ENCODE peak calls at places on chromosome 7, in nine cellular contexts. One of them, this sample, is unnamed.

GRCh38 chr7:132771301-132771730 is 195.0 kb upstream of the PLXNA4 start:
- DNase-seq in fibroblast of the aortic adventitia: no peak
- DNase-seq in GM23338: peak
- DNase-seq in prostate gland: no peak
- DNase-seq in Panc1: no peak
- DNase-seq in cardiac fibroblast: no peak
- DNase-seq in fibroblast of lung: no peak
- DNase-seq in MCF 10A: no peak
- DNase-seq in tibial nerve: no peak
- DNase-seq in this sample: no peak

GRCh38 chr7:92295391-92295790 is 49.6 kb downstream of the ANKIB1 start:
- DNase-seq in fibroblast of the aortic adventitia: peak
- DNase-seq in GM23338: no peak
- DNase-seq in prostate gland: no peak
- DNase-seq in Panc1: no peak
- DNase-seq in cardiac fibroblast: peak
- DNase-seq in fibroblast of lung: no peak
- DNase-seq in MCF 10A: no peak
- DNase-seq in tibial nerve: no peak
- DNase-seq in this sample: no peak

GRCh38 chr7:118590107-118590506 is 365.6 kb downstream of the ANKRD7 start:
- DNase-seq in fibroblast of the aortic adventitia: no peak
- DNase-seq in GM23338: peak
- DNase-seq in prostate gland: no peak
- DNase-seq in Panc1: no peak
- DNase-seq in cardiac fibroblast: no peak
- DNase-seq in fibroblast of lung: no peak
- DNase-seq in MCF 10A: peak
- DNase-seq in tibial nerve: no peak
- DNase-seq in this sample: no peak

GRCh38 chr7:27139335-27140107 is 4.0 kb downstream of the HOXA5 start:
- DNase-seq in fibroblast of the aortic adventitia: no peak
- DNase-seq in GM23338: peak
- DNase-seq in prostate gland: no peak
- DNase-seq in Panc1: no peak
- DNase-seq in cardiac fibroblast: no peak
- DNase-seq in fibroblast of lung: no peak
- DNase-seq in MCF 10A: peak
- DNase-seq in tibial nerve: no peak
- DNase-seq in this sample: peak

GRCh38 chr7:107208563-107208962 is 39.8 kb downstream of the HBP1 start:
- DNase-seq in fibroblast of the aortic adventitia: no peak
- DNase-seq in GM23338: no peak
- DNase-seq in prostate gland: no peak
- DNase-seq in Panc1: no peak
- DNase-seq in cardiac fibroblast: no peak
- DNase-seq in fibroblast of lung: no peak
- DNase-seq in MCF 10A: no peak
- DNase-seq in tibial nerve: no peak
- DNase-seq in this sample: no peak

GRCh38 chr7:82036146-82036886 is 266.5 kb upstream of the HGF start:
- DNase-seq in fibroblast of the aortic adventitia: peak
- DNase-seq in GM23338: no peak
- DNase-seq in prostate gland: no peak
- DNase-seq in Panc1: no peak
- DNase-seq in cardiac fibroblast: peak
- DNase-seq in fibroblast of lung: peak
- DNase-seq in MCF 10A: no peak
- DNase-seq in tibial nerve: no peak
- DNase-seq in this sample: no peak

GRCh38 chr7:42198974-42199668 is 37.9 kb downstream of the GLI3 start:
- DNase-seq in fibroblast of the aortic adventitia: peak
- DNase-seq in GM23338: no peak
- DNase-seq in prostate gland: no peak
- DNase-seq in Panc1: no peak
- DNase-seq in cardiac fibroblast: no peak
- DNase-seq in fibroblast of lung: peak
- DNase-seq in MCF 10A: no peak
- DNase-seq in tibial nerve: no peak
- DNase-seq in this sample: no peak

GRCh38 chr7:932651-932975 is 21.9 kb downstream of the ADAP1 start:
- DNase-seq in fibroblast of the aortic adventitia: no peak
- DNase-seq in GM23338: no peak
- DNase-seq in prostate gland: no peak
- DNase-seq in Panc1: no peak
- DNase-seq in cardiac fibroblast: no peak
- DNase-seq in fibroblast of lung: no peak
- DNase-seq in MCF 10A: no peak
- DNase-seq in tibial nerve: no peak
- DNase-seq in this sample: no peak

GRCh38 chr7:104862719-104863118 is 151.3 kb upstream of the KMT2E start:
- DNase-seq in fibroblast of the aortic adventitia: no peak
- DNase-seq in GM23338: peak
- DNase-seq in prostate gland: no peak
- DNase-seq in Panc1: no peak
- DNase-seq in cardiac fibroblast: peak
- DNase-seq in fibroblast of lung: no peak
- DNase-seq in MCF 10A: peak
- DNase-seq in tibial nerve: no peak
- DNase-seq in this sample: no peak

GRCh38 chr7:55641811-55642210 is 69.5 kb upstream of the VOPP1 start:
- DNase-seq in fibroblast of the aortic adventitia: no peak
- DNase-seq in GM23338: no peak
- DNase-seq in prostate gland: no peak
- DNase-seq in Panc1: no peak
- DNase-seq in cardiac fibroblast: no peak
- DNase-seq in fibroblast of lung: no peak
- DNase-seq in MCF 10A: no peak
- DNase-seq in tibial nerve: no peak
- DNase-seq in this sample: no peak

GRCh38 chr7:5077740-5078139 is 32.1 kb downstream of the RBAK start:
- DNase-seq in fibroblast of the aortic adventitia: peak
- DNase-seq in GM23338: no peak
- DNase-seq in prostate gland: no peak
- DNase-seq in Panc1: no peak
- DNase-seq in cardiac fibroblast: no peak
- DNase-seq in fibroblast of lung: peak
- DNase-seq in MCF 10A: no peak
- DNase-seq in tibial nerve: no peak
- DNase-seq in this sample: no peak

GRCh38 chr7:130903358-130903974 is 169.5 kb upstream of the KLF14 start:
- DNase-seq in fibroblast of the aortic adventitia: peak
- DNase-seq in GM23338: no peak
- DNase-seq in prostate gland: no peak
- DNase-seq in Panc1: peak
- DNase-seq in cardiac fibroblast: peak
- DNase-seq in fibroblast of lung: peak
- DNase-seq in MCF 10A: peak
- DNase-seq in tibial nerve: no peak
- DNase-seq in this sample: no peak

GRCh38 chr7:148856035-148856881 is 27.8 kb downstream of the EZH2 start:
- DNase-seq in fibroblast of the aortic adventitia: peak
- DNase-seq in GM23338: peak
- DNase-seq in prostate gland: peak
- DNase-seq in Panc1: peak
- DNase-seq in cardiac fibroblast: peak
- DNase-seq in fibroblast of lung: no peak
- DNase-seq in MCF 10A: peak
- DNase-seq in tibial nerve: no peak
- DNase-seq in this sample: no peak

GRCh38 chr7:117085275-117085674 is 132.0 kb downstream of the ST7 start:
- DNase-seq in fibroblast of the aortic adventitia: no peak
- DNase-seq in GM23338: no peak
- DNase-seq in prostate gland: no peak
- DNase-seq in Panc1: no peak
- DNase-seq in cardiac fibroblast: no peak
- DNase-seq in fibroblast of lung: no peak
- DNase-seq in MCF 10A: no peak
- DNase-seq in tibial nerve: no peak
- DNase-seq in this sample: no peak

GRCh38 chr7:85479918-85480658 is 293.2 kb upstream of the SEMA3D start:
- DNase-seq in fibroblast of the aortic adventitia: peak
- DNase-seq in GM23338: no peak
- DNase-seq in prostate gland: no peak
- DNase-seq in Panc1: no peak
- DNase-seq in cardiac fibroblast: no peak
- DNase-seq in fibroblast of lung: no peak
- DNase-seq in MCF 10A: no peak
- DNase-seq in tibial nerve: no peak
- DNase-seq in this sample: no peak

GRCh38 chr7:30510124-30511074 is 5.8 kb upstream of the GGCT start:
- DNase-seq in fibroblast of the aortic adventitia: peak
- DNase-seq in GM23338: peak
- DNase-seq in prostate gland: no peak
- DNase-seq in Panc1: peak
- DNase-seq in cardiac fibroblast: peak
- DNase-seq in fibroblast of lung: peak
- DNase-seq in MCF 10A: peak
- DNase-seq in tibial nerve: no peak
- DNase-seq in this sample: no peak
- TF ChIP-seq CTCF in fibroblast of the aortic adventitia: peak
- TF ChIP-seq CTCF in GM23338: peak
- TF ChIP-seq CTCF in prostate gland: peak
- TF ChIP-seq CTCF in Panc1: peak
- TF ChIP-seq CTCF in cardiac fibroblast: peak
- TF ChIP-seq CTCF in fibroblast of lung: peak
- TF ChIP-seq CTCF in MCF 10A: peak
- TF ChIP-seq CTCF in tibial nerve: peak
- TF ChIP-seq CTCF in this sample: peak

GRCh38 chr7:20172736-20173334 is 44.3 kb downstream of the MACC1 start:
- DNase-seq in fibroblast of the aortic adventitia: peak
- DNase-seq in GM23338: peak
- DNase-seq in prostate gland: peak
- DNase-seq in Panc1: peak
- DNase-seq in cardiac fibroblast: peak
- DNase-seq in fibroblast of lung: peak
- DNase-seq in MCF 10A: peak
- DNase-seq in tibial nerve: peak
- DNase-seq in this sample: peak

GRCh38 chr7:20173828-20174227 is 43.4 kb downstream of the MACC1 start:
- DNase-seq in fibroblast of the aortic adventitia: no peak
- DNase-seq in GM23338: no peak
- DNase-seq in prostate gland: no peak
- DNase-seq in Panc1: no peak
- DNase-seq in cardiac fibroblast: no peak
- DNase-seq in fibroblast of lung: no peak
- DNase-seq in MCF 10A: no peak
- DNase-seq in tibial nerve: no peak
- DNase-seq in this sample: no peak

DNA sequence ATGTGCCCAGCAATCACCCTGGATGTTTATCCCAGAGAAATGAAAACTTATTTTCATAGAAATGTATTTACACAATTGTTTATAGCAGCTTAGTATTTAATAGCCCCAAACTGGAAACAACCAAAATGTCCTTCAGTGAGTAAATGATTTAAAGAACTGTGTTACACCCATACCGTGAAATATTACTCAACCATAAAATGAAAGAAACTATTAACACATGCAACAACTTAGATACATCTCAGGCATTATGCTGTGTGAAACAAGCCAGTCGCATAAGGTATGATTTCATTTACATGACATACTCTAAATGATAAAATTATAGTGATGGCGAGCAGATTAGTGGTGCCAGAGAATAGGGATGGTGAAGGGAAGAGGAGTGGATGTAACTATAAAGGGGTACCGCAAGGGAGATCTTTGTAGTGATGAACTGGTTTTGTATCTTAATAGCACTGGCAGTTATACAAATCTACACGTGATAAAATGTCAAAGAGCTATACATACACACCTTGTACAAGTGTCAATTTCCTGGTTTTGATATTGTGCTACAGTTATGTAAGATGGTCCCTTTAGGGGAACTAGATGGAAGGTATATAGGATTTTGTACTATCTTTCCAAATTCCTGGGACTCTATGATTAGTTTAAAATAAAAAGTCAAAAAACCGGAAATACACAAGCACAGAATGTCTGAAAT is 40.5 kb downstream of the MACC1 start:
- DNase-seq in fibroblast of the aortic adventitia: no peak
- DNase-seq in GM23338: no peak
- DNase-seq in prostate gland: no peak
- DNase-seq in Panc1: no peak
- DNase-seq in cardiac fibroblast: no peak
- DNase-seq in fibroblast of lung: no peak
- DNase-seq in MCF 10A: no peak
- DNase-seq in tibial nerve: no peak
- DNase-seq in this sample: no peak
- TF ChIP-seq CTCF in fibroblast of the aortic adventitia: no peak
- TF ChIP-seq CTCF in GM23338: no peak
- TF ChIP-seq CTCF in prostate gland: no peak
- TF ChIP-seq CTCF in Panc1: no peak
- TF ChIP-seq CTCF in cardiac fibroblast: no peak
- TF ChIP-seq CTCF in fibroblast of lung: no peak
- TF ChIP-seq CTCF in MCF 10A: no peak
- TF ChIP-seq CTCF in tibial nerve: no peak
- TF ChIP-seq CTCF in this sample: no peak

DNA sequence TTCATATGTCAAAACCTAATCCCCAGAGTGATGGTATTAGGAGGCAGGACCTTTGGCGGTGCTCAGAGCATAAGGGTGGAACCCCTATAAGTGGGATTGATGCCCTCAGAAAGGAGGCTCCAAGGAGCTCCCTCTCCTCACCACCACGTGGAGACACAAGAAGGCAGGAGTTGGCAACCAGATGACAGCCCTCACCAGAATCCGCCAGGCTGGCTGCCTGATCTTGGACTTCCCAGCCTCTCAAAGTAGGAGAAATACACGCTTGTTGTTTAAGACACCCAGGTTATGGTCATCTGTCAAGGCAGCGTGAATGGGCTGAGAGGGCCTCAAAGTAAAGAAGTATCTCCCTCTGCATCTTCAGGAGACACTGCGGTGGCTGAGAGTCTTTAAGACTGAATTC is 187.7 kb downstream of the TNS3 start:
- DNase-seq in fibroblast of the aortic adventitia: no peak
- DNase-seq in GM23338: no peak
- DNase-seq in prostate gland: no peak
- DNase-seq in Panc1: no peak
- DNase-seq in cardiac fibroblast: no peak
- DNase-seq in fibroblast of lung: no peak
- DNase-seq in MCF 10A: no peak
- DNase-seq in tibial nerve: no peak
- DNase-seq in this sample: no peak
- TF ChIP-seq CTCF in fibroblast of the aortic adventitia: no peak
- TF ChIP-seq CTCF in GM23338: no peak
- TF ChIP-seq CTCF in prostate gland: no peak
- TF ChIP-seq CTCF in Panc1: no peak
- TF ChIP-seq CTCF in cardiac fibroblast: no peak
- TF ChIP-seq CTCF in fibroblast of lung: no peak
- TF ChIP-seq CTCF in MCF 10A: no peak
- TF ChIP-seq CTCF in tibial nerve: no peak
- TF ChIP-seq CTCF in this sample: no peak

DNA sequence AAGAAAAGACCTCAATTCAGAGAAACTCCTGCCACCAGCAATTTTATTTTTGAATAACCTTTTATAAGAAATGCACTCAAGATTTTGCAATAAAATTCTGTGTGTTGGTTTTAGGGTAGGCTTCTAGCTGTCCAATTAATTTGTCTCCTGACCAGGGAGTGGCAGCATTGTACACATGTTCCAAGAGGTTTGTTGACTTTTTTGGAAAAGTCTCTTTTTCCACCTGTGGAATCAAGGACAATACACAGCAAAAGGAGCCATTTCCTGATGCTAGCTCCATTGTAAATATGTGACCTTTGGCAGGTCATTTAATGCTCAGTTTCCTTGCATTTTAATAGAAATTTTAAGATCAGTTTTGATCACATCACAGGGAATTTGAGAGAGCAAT is 1.8 kb downstream of the GIMAP5 start:
- DNase-seq in fibroblast of the aortic adventitia: no peak
- DNase-seq in GM23338: no peak
- DNase-seq in prostate gland: no peak
- DNase-seq in Panc1: no peak
- DNase-seq in cardiac fibroblast: no peak
- DNase-seq in fibroblast of lung: no peak
- DNase-seq in MCF 10A: no peak
- DNase-seq in tibial nerve: no peak
- DNase-seq in this sample: no peak
- TF ChIP-seq CTCF in fibroblast of the aortic adventitia: no peak
- TF ChIP-seq CTCF in GM23338: no peak
- TF ChIP-seq CTCF in prostate gland: no peak
- TF ChIP-seq CTCF in Panc1: peak
- TF ChIP-seq CTCF in cardiac fibroblast: no peak
- TF ChIP-seq CTCF in fibroblast of lung: no peak
- TF ChIP-seq CTCF in MCF 10A: no peak
- TF ChIP-seq CTCF in tibial nerve: no peak
- TF ChIP-seq CTCF in this sample: no peak

This sample was measured in omental fat pad.